ENCODE peak calls at places on chromosome 11, in seven cellular contexts. Z is stomach, N is GM23338, D is K562, S is endothelial cell of umbilical vein, U is vagina, Q is suprapubic skin. A is an unnamed sample.

GRCh38 chr11:71156301-71156700 is 96.1 kb downstream of the SHANK2 start:
- DNase-seq in Z (no peak), N (no peak), D (no peak), S (no peak), U (no peak), Q (peak), A (no peak)

GRCh38 chr11:112612283-112612849 is 348.9 kb upstream of the NCAM1 start:
- DNase-seq in Z (no peak), N (peak), D (no peak), S (no peak), U (no peak), Q (no peak), A (no peak)

GRCh38 chr11:92702037-92702436 is 267.4 kb upstream of the MTNR1B start:
- DNase-seq in Z (no peak), N (no peak), D (no peak), S (no peak), U (no peak), Q (no peak), A (no peak)

GRCh38 chr11:123729602-123730001 is 11.9 kb downstream of the ZNF202 start:
- DNase-seq in Z (no peak), N (no peak), D (no peak), S (no peak), U (no peak), Q (no peak), A (no peak)

GRCh38 chr11:68546555-68546954 is 86.0 kb downstream of the PPP6R3 start:
- DNase-seq in Z (no peak), N (no peak), D (peak), S (no peak), U (no peak), Q (no peak), A (no peak)

GRCh38 chr11:68044898-68045351 is 6.1 kb downstream of the TCIRG1 start:
- DNase-seq in Z (no peak), N (no peak), D (no peak), S (no peak), U (no peak), Q (peak), A (peak)

GRCh38 chr11:6925636-6926207 is 504 bp upstream of the ZNF215 start:
- DNase-seq in Z (no peak), N (peak), D (peak), S (peak), U (no peak), Q (no peak), A (no peak)

GRCh38 chr11:15179167-15179566 is 64.4 kb downstream of the INSC start:
- DNase-seq in Z (no peak), N (no peak), D (no peak), S (no peak), U (no peak), Q (no peak), A (no peak)

GRCh38 chr11:33234397-33235168 is 22.6 kb upstream of the HIPK3 start:
- DNase-seq in Z (no peak), N (no peak), D (no peak), S (peak), U (no peak), Q (no peak), A (no peak)

DNA sequence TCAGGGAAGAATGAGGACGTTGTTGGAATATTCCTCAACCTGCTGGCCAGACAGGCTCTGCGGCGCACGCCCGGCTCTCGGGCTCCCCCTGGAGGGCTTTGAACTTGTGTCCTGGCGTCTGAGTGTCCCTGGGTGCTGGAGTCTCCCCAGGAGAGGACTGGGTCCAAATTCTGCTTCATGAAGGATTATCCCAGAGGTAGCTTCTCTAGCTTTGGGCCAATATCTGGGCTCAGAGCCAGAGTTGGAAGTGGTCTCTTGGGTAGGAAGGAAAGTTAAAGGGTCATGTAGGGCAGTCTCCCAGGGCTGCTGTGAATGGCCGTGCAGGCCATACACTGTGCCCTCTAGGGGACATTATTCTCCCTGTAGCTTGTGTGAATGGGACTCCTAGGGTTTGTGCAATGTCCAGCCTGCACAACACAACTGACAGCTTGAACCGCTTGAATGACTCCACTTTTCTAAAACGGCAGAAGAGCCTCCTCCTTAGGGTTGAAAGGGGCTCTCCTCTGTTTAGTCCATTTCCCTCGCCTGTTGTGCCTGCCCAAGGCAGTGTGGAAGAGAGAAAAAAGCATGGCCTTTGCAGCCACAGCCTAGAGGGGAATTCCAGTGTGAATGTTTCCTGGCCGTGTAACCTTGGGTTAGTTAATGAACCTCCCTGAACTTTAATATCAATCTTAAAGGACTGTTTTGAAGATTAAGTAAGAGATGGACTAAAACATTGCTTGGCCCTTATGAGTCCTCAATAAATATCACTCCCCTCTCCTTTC is 111.1 kb upstream of the THY1 start:
- DNase-seq in Z (peak), N (peak), D (peak), S (peak), U (no peak), Q (peak), A (peak)
- TF ChIP-seq CTCF in Z (peak), N (peak), D (peak), S (peak), U (peak), Q (peak), A (no peak)

DNA sequence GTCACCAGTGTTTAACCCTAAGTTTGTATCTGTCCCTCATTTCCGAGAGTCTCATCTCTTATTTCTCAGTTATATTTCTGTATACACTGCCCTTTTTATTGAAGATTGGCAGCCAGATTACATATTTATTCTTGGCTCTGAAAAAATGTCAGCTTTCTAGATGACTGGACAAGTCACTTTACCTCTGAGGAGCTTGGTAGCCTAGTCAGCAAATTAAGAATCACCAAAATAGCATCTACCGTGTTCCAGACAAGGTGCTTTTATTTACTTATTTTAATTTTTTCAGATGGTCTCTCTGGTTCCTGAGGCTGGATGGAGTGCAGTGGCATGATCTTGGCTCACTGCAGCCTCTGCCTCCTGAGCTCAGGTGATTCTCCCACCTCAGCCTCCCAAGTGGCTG is 5.6 kb upstream of the RBM4 start:
- DNase-seq in Z (no peak), N (no peak), D (no peak), S (no peak), U (no peak), Q (no peak), A (no peak)
- TF ChIP-seq POLR2AphosphoS5 in Z (no peak), N (no peak), D (no peak), S (no peak), U (no peak), Q (no peak), A (no peak)

GRCh38 chr11:128516886-128517285 is 70.5 kb downstream of the ETS1 start:
- DNase-seq in Z (no peak), N (no peak), D (no peak), S (no peak), U (no peak), Q (no peak), A (no peak)

GRCh38 chr11:128516467-128516778 is 70.9 kb downstream of the ETS1 start:
- DNase-seq in Z (no peak), N (no peak), D (no peak), S (no peak), U (no peak), Q (no peak), A (no peak)

GRCh38 chr11:128517457-128518230 is 69.7 kb downstream of the ETS1 start:
- DNase-seq in Z (no peak), N (no peak), D (no peak), S (no peak), U (no peak), Q (no peak), A (no peak)

GRCh38 chr11:128515086-128515485 is 72.3 kb downstream of the ETS1 start:
- DNase-seq in Z (no peak), N (no peak), D (no peak), S (no peak), U (no peak), Q (no peak), A (no peak)

DNA sequence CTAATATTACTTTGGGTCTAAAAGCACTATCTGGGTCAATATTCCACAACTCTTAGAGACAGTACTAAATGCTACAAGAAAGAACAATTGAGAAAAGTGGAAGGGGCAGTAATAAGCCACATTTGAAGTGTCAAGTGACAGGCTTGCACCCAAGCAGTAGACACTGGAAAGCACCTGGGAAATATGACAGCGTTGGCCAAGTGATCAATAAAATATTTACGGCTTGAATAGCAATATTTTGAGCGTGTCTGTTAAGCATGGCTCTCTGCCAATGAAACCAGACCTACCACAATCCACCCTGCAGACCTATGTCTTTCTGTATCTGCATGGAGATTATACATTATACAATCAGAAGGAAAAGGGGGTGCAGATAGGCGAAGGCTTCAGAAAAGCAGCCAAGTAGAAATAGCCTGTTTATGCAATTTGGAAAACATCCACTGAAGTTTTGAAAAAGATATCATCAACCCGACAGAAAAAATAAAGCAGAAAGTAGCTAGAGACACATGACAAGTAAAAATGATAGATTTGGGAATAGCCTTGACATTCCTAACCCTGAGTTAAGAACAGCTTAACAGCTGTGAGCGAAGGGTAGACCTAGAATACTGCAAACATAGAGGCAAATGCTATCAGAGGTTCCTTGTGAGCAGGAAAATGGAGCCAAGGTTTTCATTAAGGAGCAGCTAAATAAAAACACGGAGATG is 71.4 kb downstream of the ETS1 start:
- DNase-seq in Z (no peak), N (no peak), D (no peak), S (no peak), U (no peak), Q (no peak), A (no peak)
- H3K4me3 ChIP-seq in Z (no peak), N (no peak), D (no peak), S (no peak), U (peak), Q (peak), A (peak)

GRCh38 chr11:30314625-30315024 is 8.3 kb upstream of the ARL14EP start:
- DNase-seq in Z (no peak), N (peak), D (no peak), S (no peak), U (no peak), Q (no peak), A (no peak)
- TF ChIP-seq CTCF in Z (peak), N (peak), D (peak), S (peak), U (no peak), Q (no peak), A (no peak)

A was measured in spleen.